ENCODE peak calls at places on chromosomes 13 and 19, in eight cellular contexts. One of them, this sample, is unnamed.
A peak's percentile ranks its signal among the peaks of the same experiment; 100 is the strongest.

GRCh38 chr19:14703833-14704232 is 14.0 kb downstream of the ZNF333 start:
- DNase-seq in mesendoderm: no peak
- DNase-seq in fibroblast of lung: no peak
- DNase-seq in A549: no peak
- DNase-seq in IMR-90: no peak
- DNase-seq in Karpas-422: no peak
- DNase-seq in H9: no peak
- DNase-seq in PC-3: no peak
- DNase-seq in this sample: no peak

GRCh38 chr19:57016076-57016475 is 103.7 kb upstream of the USP29 start:
- DNase-seq in mesendoderm: no peak
- DNase-seq in fibroblast of lung: no peak
- DNase-seq in A549: no peak
- DNase-seq in IMR-90: no peak
- DNase-seq in Karpas-422: no peak
- DNase-seq in H9: no peak
- DNase-seq in PC-3: no peak
- DNase-seq in this sample: no peak

GRCh38 chr19:15248106-15248505 is 15.9 kb upstream of the EPHX3 start:
- DNase-seq in mesendoderm: no peak
- DNase-seq in fibroblast of lung: no peak
- DNase-seq in A549: no peak
- DNase-seq in IMR-90: peak; percentile 36
- DNase-seq in Karpas-422: no peak
- DNase-seq in H9: no peak
- DNase-seq in PC-3: no peak
- DNase-seq in this sample: no peak

GRCh38 chr13:48804836-48805601 is 151.3 kb downstream of the CYSLTR2 start:
- DNase-seq in mesendoderm: no peak
- DNase-seq in fibroblast of lung: peak; percentile 72
- DNase-seq in A549: no peak
- DNase-seq in IMR-90: no peak
- DNase-seq in Karpas-422: no peak
- DNase-seq in H9: no peak
- DNase-seq in PC-3: peak; percentile 34
- DNase-seq in this sample: no peak

GRCh38 chr19:32581704-32582164 is 744 bp downstream of the PDCD5 start:
- DNase-seq in mesendoderm: peak; percentile 37
- DNase-seq in fibroblast of lung: peak; percentile 38
- DNase-seq in A549: peak; percentile 58
- DNase-seq in IMR-90: peak; percentile 66
- DNase-seq in Karpas-422: no peak
- DNase-seq in H9: peak; percentile 31
- DNase-seq in PC-3: peak; percentile 3
- DNase-seq in this sample: no peak

GRCh38 chr19:4014541-4015491 is 7.3 kb downstream of the PIAS4 start:
- DNase-seq in mesendoderm: peak; percentile 45
- DNase-seq in fibroblast of lung: no peak
- DNase-seq in A549: no peak
- DNase-seq in IMR-90: no peak
- DNase-seq in Karpas-422: peak; percentile 58
- DNase-seq in H9: peak; percentile 84
- DNase-seq in PC-3: no peak
- DNase-seq in this sample: peak; percentile 19

GRCh38 chr19:16361254-16361653 is 36.6 kb downstream of the KLF2 start:
- DNase-seq in mesendoderm: no peak
- DNase-seq in fibroblast of lung: no peak
- DNase-seq in A549: no peak
- DNase-seq in IMR-90: no peak
- DNase-seq in Karpas-422: no peak
- DNase-seq in H9: no peak
- DNase-seq in PC-3: no peak
- DNase-seq in this sample: no peak

GRCh38 chr13:105368781-105369180 is 1166.7 kb downstream of the EFNB2 start:
- DNase-seq in mesendoderm: peak; percentile 75
- DNase-seq in fibroblast of lung: no peak
- DNase-seq in A549: no peak
- DNase-seq in IMR-90: no peak
- DNase-seq in Karpas-422: no peak
- DNase-seq in H9: no peak
- DNase-seq in PC-3: no peak
- DNase-seq in this sample: no peak

GRCh38 chr13:85040176-85040660 is 759.0 kb downstream of the SLITRK6 start:
- DNase-seq in mesendoderm: peak; percentile 83
- DNase-seq in fibroblast of lung: no peak
- DNase-seq in A549: no peak
- DNase-seq in IMR-90: no peak
- DNase-seq in Karpas-422: no peak
- DNase-seq in H9: no peak
- DNase-seq in PC-3: no peak
- DNase-seq in this sample: no peak

GRCh38 chr13:89402211-89402610 is 1731.0 kb downstream of the SLITRK5 start:
- DNase-seq in mesendoderm: no peak
- DNase-seq in fibroblast of lung: no peak
- DNase-seq in A549: no peak
- DNase-seq in IMR-90: no peak
- DNase-seq in Karpas-422: no peak
- DNase-seq in H9: no peak
- DNase-seq in PC-3: no peak
- DNase-seq in this sample: no peak

GRCh38 chr13:27425918-27426630 is 1.7 kb downstream of the GTF3A start:
- DNase-seq in mesendoderm: peak; percentile 82
- DNase-seq in fibroblast of lung: peak; percentile 86
- DNase-seq in A549: peak; percentile 51
- DNase-seq in IMR-90: peak; percentile 69
- DNase-seq in Karpas-422: peak; percentile 90
- DNase-seq in H9: peak; percentile 70
- DNase-seq in PC-3: peak; percentile 87
- DNase-seq in this sample: peak; percentile 87

GRCh38 chr19:2922987-2923386 is 21.8 kb downstream of the ZNF77 start:
- DNase-seq in mesendoderm: peak; percentile 89
- DNase-seq in fibroblast of lung: peak; percentile 11
- DNase-seq in A549: no peak
- DNase-seq in IMR-90: peak; percentile 9
- DNase-seq in Karpas-422: no peak
- DNase-seq in H9: peak; percentile 49
- DNase-seq in PC-3: peak; percentile 77
- DNase-seq in this sample: no peak

GRCh38 chr19:29672933-29673336 is 7.7 kb downstream of the PLEKHF1 start:
- DNase-seq in mesendoderm: no peak
- DNase-seq in fibroblast of lung: no peak
- DNase-seq in A549: no peak
- DNase-seq in IMR-90: no peak
- DNase-seq in Karpas-422: peak; percentile 30
- DNase-seq in H9: no peak
- DNase-seq in PC-3: no peak
- DNase-seq in this sample: peak; percentile 86

GRCh38 chr13:47680752-47681151 is 320.3 kb downstream of the SUCLA2 start:
- DNase-seq in mesendoderm: no peak
- DNase-seq in fibroblast of lung: peak; percentile 63
- DNase-seq in A549: no peak
- DNase-seq in IMR-90: peak; percentile 50
- DNase-seq in Karpas-422: no peak
- DNase-seq in H9: no peak
- DNase-seq in PC-3: peak; percentile 46
- DNase-seq in this sample: no peak

GRCh38 chr13:23367907-23368306 is 65.6 kb downstream of the SACS start:
- DNase-seq in mesendoderm: no peak
- DNase-seq in fibroblast of lung: no peak
- DNase-seq in A549: no peak
- DNase-seq in IMR-90: no peak
- DNase-seq in Karpas-422: no peak
- DNase-seq in H9: no peak
- DNase-seq in PC-3: no peak
- DNase-seq in this sample: no peak

DNA sequence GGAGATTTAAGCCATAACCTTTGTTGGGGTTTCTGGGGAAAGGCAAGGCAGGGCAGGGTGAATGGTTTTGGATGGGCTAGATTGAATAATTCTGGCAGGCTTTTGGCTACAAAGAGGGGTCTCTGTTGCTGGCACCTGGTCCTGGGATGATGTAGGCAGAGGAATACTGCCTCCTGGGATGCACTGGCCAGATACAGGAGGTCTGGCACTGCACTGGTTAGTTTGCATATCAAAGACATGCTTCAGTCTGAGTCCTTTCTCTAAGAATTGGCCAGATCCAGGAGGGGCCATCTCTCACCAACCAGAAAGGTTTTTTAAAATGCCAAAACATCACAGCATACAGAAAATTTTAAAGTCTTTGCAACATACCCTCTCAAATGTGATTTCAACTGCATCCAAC is 8.0 kb upstream of the MEDAG start:
- DNase-seq in mesendoderm: peak; percentile 39
- DNase-seq in fibroblast of lung: no peak
- DNase-seq in A549: no peak
- DNase-seq in IMR-90: no peak
- DNase-seq in Karpas-422: no peak
- DNase-seq in H9: no peak
- DNase-seq in PC-3: no peak
- DNase-seq in this sample: no peak
- H3K4me2 ChIP-seq in mesendoderm: no peak overlapping the region
- H3K4me2 ChIP-seq in fibroblast of lung: no peak overlapping the region
- H3K4me2 ChIP-seq in A549: no peak overlapping the region
- H3K4me2 ChIP-seq in IMR-90: no peak overlapping the region
- H3K4me2 ChIP-seq in Karpas-422: no peak overlapping the region
- H3K4me2 ChIP-seq in H9: no peak overlapping the region
- H3K4me2 ChIP-seq in PC-3: no peak overlapping the region
- H3K4me2 ChIP-seq in this sample: no peak overlapping the region

GRCh38 chr19:7480222-7480974 is 8.4 kb downstream of the PEX11G start:
- DNase-seq in mesendoderm: peak; percentile 11
- DNase-seq in fibroblast of lung: no peak
- DNase-seq in A549: no peak
- DNase-seq in IMR-90: no peak
- DNase-seq in Karpas-422: no peak
- DNase-seq in H9: no peak
- DNase-seq in PC-3: no peak
- DNase-seq in this sample: no peak

GRCh38 chr19:7482584-7483439 is 6.0 kb downstream of the PEX11G start:
- DNase-seq in mesendoderm: peak; percentile 90
- DNase-seq in fibroblast of lung: no peak
- DNase-seq in A549: no peak
- DNase-seq in IMR-90: no peak
- DNase-seq in Karpas-422: no peak
- DNase-seq in H9: peak; percentile 97
- DNase-seq in PC-3: peak; percentile 57
- DNase-seq in this sample: no peak

GRCh38 chr19:7480975-7481265 is 7.9 kb downstream of the PEX11G start:
- DNase-seq in mesendoderm: no peak
- DNase-seq in fibroblast of lung: no peak
- DNase-seq in A549: no peak
- DNase-seq in IMR-90: no peak
- DNase-seq in Karpas-422: no peak
- DNase-seq in H9: no peak
- DNase-seq in PC-3: no peak
- DNase-seq in this sample: no peak

GRCh38 chr19:7486923-7487322 is 1.9 kb downstream of the PEX11G start:
- DNase-seq in mesendoderm: no peak
- DNase-seq in fibroblast of lung: no peak
- DNase-seq in A549: no peak
- DNase-seq in IMR-90: no peak
- DNase-seq in Karpas-422: no peak
- DNase-seq in H9: no peak
- DNase-seq in PC-3: no peak
- DNase-seq in this sample: no peak

DNA sequence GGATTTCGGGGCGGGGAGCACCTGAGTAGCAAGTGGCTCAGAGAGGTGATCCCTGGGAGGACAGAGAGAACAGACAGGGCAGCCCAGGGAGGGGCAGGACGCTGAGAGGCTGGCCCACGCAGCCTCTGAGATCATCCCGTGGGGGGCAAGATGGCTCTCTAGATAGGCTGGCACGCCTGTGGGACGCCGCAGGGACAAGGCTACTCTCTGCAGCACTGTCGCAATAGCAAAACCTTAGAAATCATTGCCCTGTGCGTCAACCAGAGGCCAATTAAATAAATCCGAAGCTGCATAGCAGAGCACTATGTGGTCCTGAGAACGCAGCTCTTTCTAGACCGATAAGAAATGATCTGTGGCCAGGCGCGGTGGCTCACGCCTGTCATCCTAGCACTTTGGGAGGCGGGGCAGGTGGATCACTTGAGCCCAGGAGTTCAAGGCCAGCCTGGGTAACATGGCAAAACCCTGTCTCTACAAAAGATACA is 5.1 kb downstream of the PEX11G start:
- DNase-seq in mesendoderm: no peak
- DNase-seq in fibroblast of lung: no peak
- DNase-seq in A549: no peak
- DNase-seq in IMR-90: no peak
- DNase-seq in Karpas-422: no peak
- DNase-seq in H9: no peak
- DNase-seq in PC-3: no peak
- DNase-seq in this sample: no peak
- H3K4me2 ChIP-seq in mesendoderm: no peak overlapping the region
- H3K4me2 ChIP-seq in fibroblast of lung: no peak overlapping the region
- H3K4me2 ChIP-seq in A549: no peak overlapping the region
- H3K4me2 ChIP-seq in IMR-90: no peak overlapping the region
- H3K4me2 ChIP-seq in Karpas-422: no peak overlapping the region
- H3K4me2 ChIP-seq in H9: no peak overlapping the region
- H3K4me2 ChIP-seq in PC-3: no peak overlapping the region
- H3K4me2 ChIP-seq in this sample: no peak overlapping the region

DNA sequence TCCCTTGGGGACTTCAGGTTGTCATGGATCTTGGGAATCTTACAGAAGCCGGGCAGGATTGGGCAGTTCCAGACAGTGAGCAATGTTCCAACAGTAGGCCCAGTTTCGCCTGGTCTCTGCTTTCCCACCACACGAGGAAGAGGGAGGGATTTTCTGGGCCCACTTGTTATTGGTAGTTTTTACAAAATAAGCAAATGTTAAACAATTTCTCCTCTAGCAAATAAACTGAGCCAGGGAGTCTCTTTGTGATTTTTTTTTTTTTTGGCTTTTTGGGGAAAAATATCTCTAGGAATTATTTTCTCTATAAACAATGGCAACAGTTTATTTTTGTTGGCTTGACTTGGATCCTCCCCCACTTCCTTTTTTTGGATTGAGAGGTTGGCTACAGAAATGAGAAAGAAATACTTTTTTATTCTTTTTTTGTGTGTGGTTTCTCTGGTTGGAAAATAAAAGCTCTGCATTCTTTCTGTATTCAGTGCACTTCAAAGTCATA is 89.3 kb downstream of the TM9SF2 start:
- DNase-seq in mesendoderm: no peak
- DNase-seq in fibroblast of lung: peak; percentile 63
- DNase-seq in A549: no peak
- DNase-seq in IMR-90: peak; percentile 50
- DNase-seq in Karpas-422: no peak
- DNase-seq in H9: no peak
- DNase-seq in PC-3: no peak
- DNase-seq in this sample: no peak
- H3K4me2 ChIP-seq in mesendoderm: no peak overlapping the region
- H3K4me2 ChIP-seq in fibroblast of lung: peak overlapping the region; percentile 33
- H3K4me2 ChIP-seq in A549: no peak overlapping the region
- H3K4me2 ChIP-seq in IMR-90: peak overlapping the region; percentile 1
- H3K4me2 ChIP-seq in Karpas-422: no peak overlapping the region
- H3K4me2 ChIP-seq in H9: no peak overlapping the region
- H3K4me2 ChIP-seq in PC-3: no peak overlapping the region
- H3K4me2 ChIP-seq in this sample: no peak overlapping the region

DNA sequence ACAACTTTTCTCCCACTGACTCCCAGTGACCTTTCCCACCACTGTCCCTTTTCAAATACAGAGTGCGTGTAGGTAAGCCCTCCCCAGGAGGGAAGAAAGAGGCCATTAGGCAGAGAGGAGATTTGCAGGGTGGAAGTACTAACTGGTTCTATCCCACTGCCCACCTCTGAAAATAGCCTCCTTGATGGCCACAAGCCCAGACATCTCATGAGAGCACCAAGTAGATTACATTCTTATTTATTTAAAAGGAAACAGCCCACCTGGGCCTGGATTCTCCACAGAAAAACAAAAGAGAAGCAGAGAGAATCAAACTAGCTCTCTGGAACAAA is 445.3 kb downstream of the FOXO1 start:
- DNase-seq in mesendoderm: no peak
- DNase-seq in fibroblast of lung: no peak
- DNase-seq in A549: no peak
- DNase-seq in IMR-90: no peak
- DNase-seq in Karpas-422: no peak
- DNase-seq in H9: no peak
- DNase-seq in PC-3: no peak
- DNase-seq in this sample: no peak
- H3K4me2 ChIP-seq in mesendoderm: no peak overlapping the region
- H3K4me2 ChIP-seq in fibroblast of lung: no peak overlapping the region
- H3K4me2 ChIP-seq in A549: no peak overlapping the region
- H3K4me2 ChIP-seq in IMR-90: no peak overlapping the region
- H3K4me2 ChIP-seq in Karpas-422: no peak overlapping the region
- H3K4me2 ChIP-seq in H9: no peak overlapping the region
- H3K4me2 ChIP-seq in PC-3: no peak overlapping the region
- H3K4me2 ChIP-seq in this sample: no peak overlapping the region